ENCODE peak calls at places on chromosomes 7 and 10, in seven cellular contexts. L is kidney glomerular epithelial cell, H is sciatic nerve, N is amniotic epithelial cell, F is body of pancreas, Z is endothelial cell, K is non-pigmented ciliary epithelial cell. S is an unnamed sample.
A peak's percentile ranks its signal among the peaks of the same experiment; 100 is the strongest.

GRCh38 chr7:150406311-150406564 is 27.1 kb downstream of the ZNF775 start:
- DNase-seq in N (no peak), K (no peak), H (no peak), Z (no peak), L (no peak), F (no peak), S (no peak)

GRCh38 chr7:158386355-158386618 is 201.3 kb downstream of the PTPRN2 start:
- DNase-seq in H (no peak), N (no peak), Z (no peak), F (peak; percentile 8), L (no peak), K (no peak), S (no peak)

GRCh38 chr10:58048936-58049335 is 218.8 kb downstream of the IPMK start:
- DNase-seq in N (peak; percentile 59), K (no peak), L (no peak), F (no peak), Z (no peak), H (no peak), S (no peak)

GRCh38 chr7:105439174-105439893 is 50.6 kb upstream of the SRPK2 start:
- DNase-seq in H (no peak), L (peak; percentile 95), N (peak; percentile 89), F (peak; percentile 17), K (peak; percentile 56), Z (no peak), S (no peak)

GRCh38 chr10:124183617-124184016 is 90.2 kb upstream of the CHST15 start:
- DNase-seq in N (no peak), K (no peak), Z (no peak), H (no peak), F (no peak), L (no peak), S (no peak)

GRCh38 chr7:111112439-111112838 is 21.5 kb downstream of the LRRN3 start:
- DNase-seq in N (peak; percentile 14), H (no peak), L (no peak), K (no peak), F (no peak), Z (no peak), S (no peak)

GRCh38 chr7:148191391-148192076 is 399.0 kb upstream of the C7orf33 start:
- DNase-seq in K (no peak), N (peak; percentile 70), H (no peak), F (peak; percentile 40), L (no peak), Z (no peak), S (no peak)

GRCh38 chr7:19665399-19666008 is 43.3 kb downstream of the POLR1F start:
- DNase-seq in L (peak; percentile 12), K (no peak), H (no peak), F (no peak), Z (no peak), N (peak; percentile 52), S (no peak)

GRCh38 chr10:51718804-51719291 is 19.5 kb upstream of the CSTF2T start:
- DNase-seq in F (no peak), L (peak; percentile 42), K (peak; percentile 28), Z (no peak), N (peak; percentile 74), H (no peak), S (no peak)

GRCh38 chr10:97407211-97407951 is 6.2 kb upstream of the RRP12 start:
- DNase-seq in N (peak; percentile 78), K (no peak), H (no peak), F (peak; percentile 63), L (peak; percentile 90), Z (peak; percentile 68), S (peak; percentile 75)

GRCh38 chr7:150383710-150384397 is 4.7 kb downstream of the ZNF775 start:
- DNase-seq in F (peak; percentile 46), H (peak; percentile 89), Z (peak; percentile 54), L (no peak), N (peak; percentile 27), K (no peak), S (no peak)

GRCh38 chr7:44650242-44650641 is 43.8 kb downstream of the OGDH start:
- DNase-seq in N (no peak), F (no peak), H (peak; percentile 8), K (no peak), L (no peak), Z (no peak), S (no peak)

GRCh38 chr7:253491-254336 is 36.3 kb upstream of the FOXL3 start:
- DNase-seq in Z (no peak), L (no peak), N (no peak), F (no peak), H (no peak), K (no peak), S (no peak)

GRCh38 chr10:91194497-91195179 is 25.8 kb upstream of the PCGF5 start:
- DNase-seq in N (peak; percentile 93), L (peak; percentile 64), H (no peak), Z (no peak), K (no peak), F (no peak), S (no peak)

GRCh38 chr7:121428857-121429489 is 32.9 kb upstream of the FAM3C start:
- DNase-seq in L (peak; percentile 96), F (no peak), K (peak; percentile 51), N (peak; percentile 74), Z (no peak), H (no peak), S (no peak)

GRCh38 chr10:18607503-18607902 is 43.9 kb downstream of the NSUN6 start:
- DNase-seq in F (peak; percentile 70), N (peak; percentile 80), K (peak; percentile 76), H (peak; percentile 62), L (peak; percentile 23), Z (no peak), S (peak; percentile 78)

GRCh38 chr10:79223346-79224048 is 123.8 kb upstream of the PPIF start:
- DNase-seq in L (no peak), Z (no peak), F (peak; percentile 87), K (no peak), N (peak; percentile 100), H (no peak), S (no peak)

GRCh38 chr10:95395947-95396449 is 105.2 kb upstream of the PDLIM1 start:
- DNase-seq in K (no peak), H (no peak), N (no peak), Z (no peak), L (no peak), F (peak; percentile 60), S (no peak)

GRCh38 chr10:34955391-34955790 is 134.8 kb downstream of the CUL2 start:
- DNase-seq in Z (no peak), H (no peak), K (no peak), F (no peak), N (peak; percentile 54), L (no peak), S (no peak)

GRCh38 chr7:142645777-142646176 is 103.5 kb upstream of the PRSS1 start:
- DNase-seq in K (no peak), H (no peak), N (no peak), Z (no peak), F (no peak), L (no peak), S (no peak)

GRCh38 chr7:3518546-3518945 is 217.5 kb downstream of the SDK1 start:
- DNase-seq in Z (no peak), L (no peak), K (peak; percentile 28), H (no peak), N (no peak), F (no peak), S (no peak)

GRCh38 chr7:143408686-143409551 is at the start of gene EPHA1:
- DNase-seq in F (peak; percentile 83), L (peak; percentile 32), H (no peak), K (no peak), Z (no peak), N (no peak), S (no peak)

GRCh38 chr10:118698421-118698820 is 56.3 kb downstream of the CACUL1 start:
- DNase-seq in N (peak; percentile 76), F (peak; percentile 22), L (peak; percentile 85), H (no peak), K (peak; percentile 47), Z (no peak), S (peak; percentile 17)

GRCh38 chr10:122646511-122647382 is 52.9 kb downstream of the C10orf120 start:
- DNase-seq in Z (no peak), K (no peak), N (no peak), H (no peak), L (no peak), F (no peak), S (no peak)

GRCh38 chr7:30923009-30923773 is 11.5 kb downstream of the AQP1 start:
- DNase-seq in F (peak; percentile 9), N (no peak), H (peak; percentile 52), L (no peak), Z (peak; percentile 1), K (no peak), S (no peak)

GRCh38 chr10:68052463-68052862 is 22.6 kb downstream of the HERC4 start:
- DNase-seq in H (no peak), F (no peak), L (no peak), N (no peak), K (no peak), Z (no peak), S (no peak)

GRCh38 chr7:30921951-30922401 is 10.3 kb downstream of the AQP1 start:
- DNase-seq in N (no peak), L (no peak), K (no peak), H (peak; percentile 56), F (peak; percentile 16), Z (no peak), S (no peak)

GRCh38 chr10:21292763-21293517 is 232.5 kb downstream of the SKIDA1 start:
- DNase-seq in Z (peak; percentile 51), N (peak; percentile 98), K (peak; percentile 98), H (peak; percentile 80), L (peak; percentile 99), F (peak; percentile 60), S (peak; percentile 94)

GRCh38 chr10:67837519-67838314 is at the start of gene DNAJC12:
- DNase-seq in N (peak; percentile 80), K (no peak), H (no peak), Z (no peak), L (peak; percentile 49), F (no peak), S (peak; percentile 84)

GRCh38 chr10:119203006-119203405 is 4.4 kb upstream of the GRK5 start:
- DNase-seq in L (no peak), H (no peak), F (no peak), N (peak; percentile 77), K (no peak), Z (no peak), S (no peak)

GRCh38 chr7:106635411-106635810 is 25.5 kb downstream of the CCDC71L start:
- DNase-seq in N (no peak), H (no peak), F (no peak), K (no peak), Z (no peak), L (no peak), S (no peak)

GRCh38 chr7:90485734-90486316 is 16.4 kb downstream of the PTTG1IP2 start:
- DNase-seq in F (no peak), H (no peak), K (no peak), L (no peak), Z (no peak), N (no peak), S (no peak)

GRCh38 chr10:26540601-26541000 is 102.5 kb downstream of the APBB1IP start:
- DNase-seq in F (no peak), N (no peak), L (no peak), Z (no peak), H (no peak), K (no peak), S (no peak)

GRCh38 chr10:115379064-115379463 is 285.9 kb downstream of the ATRNL1 start:
- DNase-seq in N (no peak), Z (no peak), L (no peak), H (no peak), K (no peak), F (no peak), S (no peak)

GRCh38 chr7:41147651-41148360 is 555.1 kb downstream of the INHBA start:
- DNase-seq in H (no peak), K (no peak), N (no peak), L (no peak), F (no peak), Z (no peak), S (no peak)

GRCh38 chr10:95297402-95297801 is 6.6 kb upstream of the PDLIM1 start:
- DNase-seq in F (no peak), Z (no peak), N (no peak), L (no peak), H (no peak), K (no peak), S (no peak)

S was measured in HFF-Myc.